ENCODE peak calls at places on chromosomes 6 and 20, in ten cellular contexts. M is breast epithelium; T is HL-60; N is left ventricle myocardium inferior; X is endodermal cell; B is fibroblast of lung; I is CD4-positive, CD25-positive, alpha-beta regulatory T cell; W is tibial artery; S is left lung; L is thoracic aorta. H is an unnamed sample. For H3K27me3, the result is how much of the 10 kb centered on the place peaks cover.

GRCh38 chr20:22502731-22503191 is 81.6 kb downstream of the FOXA2 start:
- DNase-seq in L (no peak), W (no peak), N (no peak), B (no peak), T (no peak), I (no peak), S (no peak), M (no peak), X (peak), H (no peak)

GRCh38 chr6:25035451-25036435 is 100.0 kb upstream of the RIPOR2 start:
- DNase-seq in I (peak), X (peak), L (no peak), B (peak), W (no peak), T (no peak), M (no peak), N (no peak), S (no peak), H (no peak)

GRCh38 chr6:113103618-113104390 is 753.3 kb upstream of the MARCKS start:
- DNase-seq in S (no peak), L (no peak), M (no peak), T (no peak), I (no peak), W (no peak), X (no peak), N (no peak), B (peak), H (no peak)

GRCh38 chr6:83847179-83847578 is 6.0 kb upstream of the RIPPLY2 start:
- DNase-seq in T (no peak), I (no peak), L (no peak), X (no peak), S (no peak), N (no peak), M (no peak), W (no peak), B (no peak), H (no peak)

GRCh38 chr6:8939615-8940014 is 504.3 kb upstream of the SLC35B3 start:
- DNase-seq in W (no peak), X (no peak), B (no peak), S (no peak), I (no peak), T (no peak), M (no peak), N (no peak), L (no peak), H (no peak)

GRCh38 chr6:16168858-16169257 is 40.0 kb downstream of the MYLIP start:
- DNase-seq in S (no peak), N (no peak), L (no peak), W (no peak), I (peak), T (no peak), M (no peak), X (peak), B (peak), H (no peak)

GRCh38 chr6:159692303-159693127 is 526 bp downstream of the SOD2 start:
- DNase-seq in W (peak), X (peak), M (peak), L (no peak), B (peak), N (peak), I (peak), S (peak), T (no peak), H (peak)

GRCh38 chr20:9241721-9242427 is 173.0 kb downstream of the PLCB4 start:
- DNase-seq in W (no peak), M (no peak), L (no peak), N (no peak), S (no peak), B (peak), I (no peak), X (no peak), T (no peak), H (no peak)

GRCh38 chr6:31771992-31772358 is 5.2 kb downstream of the VWA7 start:
- DNase-seq in B (peak), X (no peak), M (no peak), L (no peak), W (no peak), S (no peak), I (peak), T (no peak), N (no peak), H (no peak)

GRCh38 chr6:71852951-71853350 is 33.4 kb upstream of the RIMS1 start:
- DNase-seq in W (no peak), T (no peak), I (no peak), M (no peak), L (no peak), S (no peak), N (no peak), X (no peak), B (no peak), H (no peak)

GRCh38 chr6:36384095-36384494 is 3.4 kb downstream of the ETV7 start:
- DNase-seq in I (no peak), W (no peak), N (no peak), X (no peak), T (no peak), M (no peak), L (no peak), B (no peak), S (no peak), H (no peak)

GRCh38 chr6:36392621-36393020 is 5.2 kb upstream of the ETV7 start:
- DNase-seq in M (no peak), B (no peak), X (peak), S (no peak), L (no peak), I (no peak), T (no peak), W (no peak), N (no peak), H (no peak)

GRCh38 chr6:36387440-36388303 is at the start of gene ETV7:
- DNase-seq in N (no peak), I (peak), B (peak), L (no peak), W (no peak), X (peak), M (no peak), T (no peak), S (peak), H (peak)

GRCh38 chr6:36386495-36387439 is 702 bp downstream of the ETV7 start:
- DNase-seq in N (no peak), X (peak), B (peak), M (peak), T (no peak), S (peak), I (peak), W (no peak), L (no peak), H (no peak)

GRCh38 chr6:36389353-36389752 is 1.9 kb upstream of the ETV7 start:
- DNase-seq in X (no peak), W (no peak), T (no peak), S (no peak), M (no peak), B (no peak), L (no peak), N (no peak), I (no peak), H (no peak)
- H3K27me3 ChIP-seq in X (half or more), W (under half), T (under half), S (under half), M (under half), B (under half), L (under half), N (under half), I (under half), H (under half)

GRCh38 chr6:165718486-165718885 is 55.4 kb upstream of the PDE10A start:
- DNase-seq in L (no peak), B (peak), S (no peak), N (no peak), X (no peak), W (no peak), T (no peak), I (no peak), M (no peak), H (no peak)
- H3K27ac ChIP-seq in L (peak), B (no peak), S (no peak), N (no peak), X (no peak), W (peak), T (no peak), I (no peak), M (no peak), H (no peak)

GRCh38 chr20:53856675-53857295 is 213.6 kb downstream of the BCAS1 start:
- DNase-seq in T (no peak), M (no peak), I (no peak), W (no peak), N (no peak), B (no peak), S (no peak), X (no peak), L (no peak), H (no peak)

GRCh38 chr20:53859684-53860083 is 210.7 kb downstream of the BCAS1 start:
- DNase-seq in X (no peak), S (peak), T (no peak), I (no peak), M (peak), L (no peak), B (peak), N (peak), W (peak), H (no peak)

GRCh38 chr20:53853451-53853713 is 217.0 kb downstream of the BCAS1 start:
- DNase-seq in M (no peak), W (no peak), I (no peak), T (no peak), S (no peak), B (no peak), X (no peak), L (no peak), N (no peak), H (no peak)

GRCh38 chr20:53855733-53856132 is 214.7 kb downstream of the BCAS1 start:
- DNase-seq in B (no peak), W (no peak), L (no peak), I (no peak), M (no peak), X (no peak), S (no peak), T (no peak), N (no peak), H (no peak)

DNA sequence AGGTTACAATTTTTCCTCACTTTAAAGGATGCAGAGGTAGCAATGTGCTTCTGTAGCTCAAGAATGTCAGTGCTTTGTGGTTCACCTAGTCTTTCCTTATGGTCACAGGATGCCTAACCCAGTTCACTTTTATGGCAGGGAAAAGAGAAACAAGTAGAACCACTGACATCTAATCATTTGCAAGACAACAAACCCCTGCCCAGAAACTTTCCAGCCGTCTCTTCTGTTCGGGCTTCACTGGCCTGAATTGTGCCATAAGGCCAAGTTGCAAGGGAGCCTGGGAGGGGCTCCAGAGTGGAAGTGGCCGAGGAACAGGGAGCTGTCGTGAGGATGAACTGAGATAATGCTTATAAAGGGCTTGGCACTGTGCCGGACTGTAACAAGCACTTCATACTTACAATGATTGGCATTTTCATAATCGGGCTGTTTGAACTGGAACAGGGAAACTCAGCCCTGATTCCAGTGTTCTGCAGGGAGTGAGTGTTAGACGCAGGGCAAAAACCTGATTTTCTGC is 212.6 kb downstream of the BCAS1 start:
- DNase-seq in S (no peak), N (no peak), B (no peak), X (no peak), T (no peak), L (no peak), W (no peak), I (no peak), M (no peak), H (no peak)
- H3K4me3 ChIP-seq in S (no peak), N (no peak), B (no peak), X (no peak), T (no peak), L (no peak), W (no peak), I (no peak), M (no peak), H (no peak)

GRCh38 chr20:57415791-57416190 is 24.6 kb downstream of the RBM38 start:
- DNase-seq in W (no peak), L (no peak), M (no peak), B (no peak), X (no peak), N (no peak), I (no peak), S (no peak), T (no peak), H (no peak)
- H3K27me3 ChIP-seq in W (under half), L (under half), M (under half), B (under half), X (under half), N (under half), I (under half), S (under half), T (under half), H (under half)

H was measured in effector memory CD4-positive, alpha-beta T cell.